ENCODE peak calls at places on chromosomes 12 and 14, in four cellular contexts. X is pancreas, Z is fibroblast of lung, W is astrocyte. O is an unnamed sample.
A peak's percentile ranks its signal among the peaks of the same experiment; 100 is the strongest.

GRCh38 chr14:65478596-65478995 is 66.1 kb downstream of the FUT8 start:
- DNase-seq in W (peak; percentile 91), Z (peak; percentile 92), X (no peak), O (peak; percentile 56)

GRCh38 chr12:464484-465267 is 4.9 kb downstream of the B4GALNT3 start:
- DNase-seq in X (no peak), W (peak; percentile 10), Z (peak; percentile 26), O (no peak)

GRCh38 chr12:101813117-101813516 is 17.6 kb downstream of the GNPTAB start:
- DNase-seq in X (no peak), W (no peak), Z (no peak), O (no peak)

GRCh38 chr12:106149096-106149784 is 10.5 kb upstream of the NUAK1 start:
- DNase-seq in Z (no peak), W (no peak), X (no peak), O (no peak)

GRCh38 chr12:126588586-126589249 is 1523.5 kb downstream of the AACS start:
- DNase-seq in X (no peak), W (peak; percentile 85), Z (peak; percentile 88), O (no peak)

GRCh38 chr12:24470050-24470449 is 478.9 kb downstream of the BCAT1 start:
- DNase-seq in Z (peak; percentile 20), X (no peak), W (peak; percentile 19), O (no peak)

GRCh38 chr14:65949711-65950516 is 536.3 kb upstream of the CCDC196 start:
- DNase-seq in W (peak; percentile 48), X (peak; percentile 72), Z (peak; percentile 58), O (peak; percentile 17)

GRCh38 chr12:100926669-100927248 is 132.2 kb downstream of the ANO4 start:
- DNase-seq in X (no peak), W (peak; percentile 15), Z (peak; percentile 35), O (no peak)

GRCh38 chr14:68770051-68770450 is 22.8 kb downstream of the ZFP36L1 start:
- DNase-seq in X (no peak), W (no peak), Z (no peak), O (no peak)

GRCh38 chr12:94139816-94140215 is 8.6 kb upstream of the PLXNC1 start:
- DNase-seq in W (no peak), Z (no peak), X (no peak), O (no peak)

GRCh38 chr14:49303952-49304516 is 282.1 kb downstream of the RPS29 start:
- DNase-seq in Z (peak; percentile 42), W (peak; percentile 24), X (no peak), O (peak; percentile 57)

GRCh38 chr12:101891462-101891971 is 14.1 kb downstream of the DRAM1 start:
- DNase-seq in Z (peak; percentile 92), W (peak; percentile 90), X (no peak), O (peak; percentile 22)

GRCh38 chr12:116508145-116509121 is 50.7 kb upstream of the MAP1LC3B2 start:
- DNase-seq in W (no peak), Z (peak; percentile 20), X (no peak), O (no peak)

GRCh38 chr12:32854097-32854496 is 42.5 kb downstream of the PKP2 start:
- DNase-seq in W (no peak), X (no peak), Z (no peak), O (no peak)

GRCh38 chr12:37547611-37548010 is 769.0 kb upstream of the ALG10B start:
- DNase-seq in Z (no peak), X (no peak), W (no peak), O (no peak)

GRCh38 chr12:46815792-46816191 is 10.0 kb downstream of the SLC38A4 start:
- DNase-seq in Z (no peak), X (no peak), W (no peak), O (no peak)
- TF ChIP-seq CTCF in Z (no peak), X (no peak), W (no peak), O (no peak)

GRCh38 chr14:105223260-105223659 is 25.1 kb upstream of the BTBD6 start:
- DNase-seq in W (peak; percentile 76), Z (peak; percentile 77), X (peak; percentile 2), O (no peak)

GRCh38 chr14:105220699-105221597 is 27.4 kb upstream of the BTBD6 start:
- DNase-seq in W (no peak), X (peak; percentile 66), Z (no peak), O (no peak)

GRCh38 chr14:105219753-105220152 is 28.6 kb upstream of the BTBD6 start:
- DNase-seq in W (no peak), Z (no peak), X (peak; percentile 73), O (no peak)

GRCh38 chr14:105223770-105224544 is 24.4 kb upstream of the BTBD6 start:
- DNase-seq in Z (no peak), W (no peak), X (peak; percentile 2), O (no peak)

GRCh38 chr14:105221598-105222178 is 26.6 kb upstream of the BTBD6 start:
- DNase-seq in W (no peak), Z (no peak), X (peak; percentile 78), O (no peak)
- H3K36me3 ChIP-seq in W (no peaks in the 10 kb centered on the region), Z (peaks cover 16% of the 10 kb centered on the region), X (peaks cover 3% of the 10 kb centered on the region), O (peaks cover 27% of the 10 kb centered on the region)

GRCh38 chr12:120140603-120141002 is 24.1 kb upstream of the RAB35 start:
- DNase-seq in Z (no peak), W (no peak), X (no peak), O (no peak)
- H3K4me3 ChIP-seq in Z (no peak overlapping the region), W (no peak overlapping the region), X (no peak overlapping the region), O (no peak overlapping the region)

GRCh38 chr14:29463727-29464370 is 463.8 kb downstream of the PRKD1 start:
- DNase-seq in Z (peak; percentile 29), X (no peak), W (no peak), O (no peak)
- TF ChIP-seq CTCF in Z (peak; percentile 19), X (no peak), W (no peak), O (no peak)

DNA sequence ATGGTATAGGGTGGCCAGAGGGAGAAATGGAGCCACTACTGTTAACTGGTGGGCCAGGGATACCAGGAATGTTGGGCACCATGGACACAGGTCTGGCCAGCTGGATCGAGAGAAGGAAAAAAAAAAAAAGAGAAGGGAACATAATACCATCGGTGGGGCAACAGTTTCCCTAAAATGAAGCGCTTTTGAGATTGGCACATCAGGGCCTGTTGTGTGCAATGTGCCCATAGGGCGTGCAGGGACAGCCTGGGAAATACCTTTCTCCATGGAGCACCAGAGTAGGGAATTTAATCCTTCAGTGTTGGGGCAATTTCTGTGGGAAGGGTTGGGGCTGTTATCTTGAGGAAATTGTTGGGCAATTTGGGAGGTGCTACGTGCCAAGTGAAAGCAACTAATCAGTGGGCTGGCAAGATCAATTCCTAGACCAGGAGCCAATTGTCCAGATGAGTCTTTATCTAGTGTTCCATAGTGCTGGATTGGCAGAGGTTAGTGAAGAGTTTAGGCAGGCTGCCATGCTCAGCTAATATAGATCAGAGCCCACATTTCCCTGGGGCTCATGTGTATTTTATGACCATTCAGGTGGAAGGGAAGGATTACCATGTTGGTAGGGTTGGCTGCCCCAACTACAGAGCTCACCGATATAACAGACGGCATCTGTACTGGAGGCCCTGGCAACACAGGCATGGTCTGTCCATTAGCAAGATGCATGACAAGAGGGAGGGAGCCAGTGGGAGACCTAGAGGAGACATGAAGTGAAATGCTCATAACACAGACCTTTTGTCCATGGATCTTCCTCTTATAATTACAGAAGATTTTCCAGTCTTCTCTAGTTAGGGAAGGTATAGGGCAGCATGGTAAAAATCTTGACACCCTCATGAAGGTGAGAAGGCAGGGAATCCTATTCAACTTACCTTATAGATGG is 25.5 kb upstream of the NPFF start:
- DNase-seq in W (no peak), Z (no peak), X (no peak), O (no peak)
- H3K36me3 ChIP-seq in W (peaks cover 38% of the 10 kb centered on the region), Z (peaks cover 15% of the 10 kb centered on the region), X (peaks cover 3% of the 10 kb centered on the region), O (peaks cover 65% of the 10 kb centered on the region)

DNA sequence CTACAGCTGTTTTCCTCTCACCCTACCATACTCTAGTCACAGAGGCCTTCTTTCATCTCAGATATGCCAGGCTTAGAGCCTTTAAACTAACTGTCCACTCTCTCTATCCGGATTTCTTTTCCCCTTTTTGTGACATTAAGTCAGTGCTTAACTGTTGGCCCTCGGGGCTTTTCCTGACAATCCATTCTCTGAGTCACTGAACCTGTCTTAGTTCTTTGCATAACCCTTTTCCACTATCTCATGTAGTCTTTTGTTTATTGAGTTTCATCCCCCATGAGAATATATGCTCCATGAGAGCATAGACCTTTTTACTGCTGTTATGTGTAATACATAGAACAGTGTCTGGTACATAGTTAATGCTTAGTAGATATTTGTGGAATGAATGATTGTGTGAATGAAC is 68.7 kb downstream of the PLEKHA5 start:
- DNase-seq in Z (peak; percentile 86), W (peak; percentile 82), X (no peak), O (peak; percentile 65)
- H3K4me3 ChIP-seq in Z (no peak overlapping the region), W (no peak overlapping the region), X (no peak overlapping the region), O (no peak overlapping the region)

GRCh38 chr14:105200074-105200473 is 19.0 kb upstream of the NUDT14 start:
- DNase-seq in Z (no peak), W (no peak), X (no peak), O (no peak)
- TF ChIP-seq CTCF in Z (no peak), W (no peak), X (no peak), O (peak; percentile 24)

GRCh38 chr12:55726911-55727310 is 1.9 kb downstream of the CD63 start:
- DNase-seq in X (no peak), Z (no peak), W (no peak), O (no peak)
- H3K36me3 ChIP-seq in X (peaks cover 4% of the 10 kb centered on the region), Z (peaks cover 19% of the 10 kb centered on the region), W (peaks cover 29% of the 10 kb centered on the region), O (peaks cover 46% of the 10 kb centered on the region)

GRCh38 chr12:64670856-64671639 is 60.8 kb downstream of the RASSF3 start:
- DNase-seq in Z (peak; percentile 78), X (no peak), W (peak; percentile 70), O (peak; percentile 52)
- H3K4me3 ChIP-seq in Z (no peak overlapping the region), X (no peak overlapping the region), W (no peak overlapping the region), O (no peak overlapping the region)

GRCh38 chr12:84983289-84983688 is 52.8 kb downstream of the TSPAN19 start:
- DNase-seq in X (no peak), W (no peak), Z (no peak), O (no peak)
- TF ChIP-seq CTCF in X (no peak), W (no peak), Z (peak; percentile 2), O (no peak)

O was measured in brain microvascular endothelial cell.